ENCODE peak calls at places on chromosomes 5 and 9, in four cellular contexts. Z, L, Q and V are unnamed samples.

GRCh38 chr5:1665231-1665630 is 134.4 kb downstream of the MRPL36 start:
- DNase-seq in Q (no peak), L (no peak), Z (no peak), V (peak)

GRCh38 chr5:37043693-37044092 is 167.1 kb downstream of the NIPBL start:
- DNase-seq in L (no peak), Q (no peak), Z (no peak), V (no peak)

GRCh38 chr5:170809551-170809950 is 26.0 kb downstream of the GABRP start:
- DNase-seq in Z (no peak), Q (peak), L (peak), V (no peak)

GRCh38 chr5:609506-609905 is 2.6 kb upstream of the CEP72 start:
- DNase-seq in Q (no peak), Z (no peak), L (no peak), V (peak)

GRCh38 chr9:99352786-99353185 is 130.7 kb downstream of the SEC61B start:
- DNase-seq in Z (no peak), L (no peak), Q (no peak), V (no peak)

GRCh38 chr9:34070601-34071340 is 22.1 kb upstream of the UBAP2 start:
- DNase-seq in L (no peak), Z (no peak), Q (peak), V (no peak)

GRCh38 chr9:16335788-16336580 is 534.5 kb downstream of the BNC2 start:
- DNase-seq in Z (peak), L (peak), Q (peak), V (peak)

GRCh38 chr5:10958728-10959127 is 197.7 kb upstream of the DAP start:
- DNase-seq in L (no peak), Z (no peak), Q (no peak), V (no peak)

GRCh38 chr9:129258823-129259301 is 80.8 kb upstream of the IER5L start:
- DNase-seq in Z (no peak), L (no peak), Q (peak), V (no peak)

GRCh38 chr9:133115604-133116345 is 5.3 kb downstream of the RALGDS start:
- DNase-seq in Z (no peak), Q (no peak), L (no peak), V (peak)

GRCh38 chr9:16461231-16461840 is 409.1 kb downstream of the BNC2 start:
- DNase-seq in Z (peak), Q (no peak), L (no peak), V (no peak)

GRCh38 chr9:127644943-127645342 is 32.9 kb downstream of the STXBP1 start:
- DNase-seq in L (no peak), Z (no peak), Q (peak), V (no peak)

GRCh38 chr9:122262073-122262472 is 2.6 kb downstream of the RBM18 start:
- DNase-seq in L (no peak), Z (no peak), Q (no peak), V (no peak)

GRCh38 chr9:130330202-130330601 is 64.6 kb downstream of the HMCN2 start:
- DNase-seq in Q (peak), Z (no peak), L (no peak), V (no peak)

GRCh38 chr5:117623042-117623815 is 1048.6 kb upstream of the SEMA6A start:
- DNase-seq in Z (no peak), Q (peak), L (no peak), V (no peak)

GRCh38 chr9:135604437-135605237 is 34.7 kb downstream of the GLT6D1 start:
- DNase-seq in L (no peak), Q (no peak), Z (no peak), V (no peak)

GRCh38 chr9:93665128-93665565 is 88.8 kb downstream of the PHF2 start:
- DNase-seq in Q (no peak), Z (no peak), L (no peak), V (no peak)

GRCh38 chr5:122297587-122298298 is 14.3 kb upstream of the SNCAIP start:
- DNase-seq in Q (no peak), Z (no peak), L (no peak), V (no peak)

GRCh38 chr9:125550633-125551032 is 156.4 kb downstream of the MAPKAP1 start:
- DNase-seq in Z (no peak), L (no peak), Q (no peak), V (no peak)

GRCh38 chr9:93324191-93324834 is 127.2 kb upstream of the FAM120A start:
- DNase-seq in L (no peak), Z (no peak), Q (no peak), V (peak)

GRCh38 chr5:25669645-25670401 is 1025.0 kb upstream of the CDH10 start:
- DNase-seq in Z (no peak), L (no peak), Q (no peak), V (no peak)

GRCh38 chr9:81108391-81108790 is 581.0 kb downstream of the TLE1 start:
- DNase-seq in Q (peak), L (no peak), Z (no peak), V (no peak)

GRCh38 chr9:22986556-22986955 is 539.9 kb downstream of the DMRTA1 start:
- DNase-seq in Z (no peak), Q (no peak), L (no peak), V (no peak)

GRCh38 chr9:91492237-91492636 is 68.6 kb upstream of the NFIL3 start:
- DNase-seq in Q (no peak), L (no peak), Z (no peak), V (no peak)

GRCh38 chr5:10762776-10763500 is 1.9 kb upstream of the DAP start:
- DNase-seq in Z (no peak), L (no peak), Q (no peak), V (no peak)

GRCh38 chr9:116193636-116194035 is 40.0 kb downstream of the PAPPA start:
- DNase-seq in L (no peak), Q (peak), Z (no peak), V (no peak)

GRCh38 chr5:61329729-61330128 is 2.3 kb upstream of the ZSWIM6 start:
- DNase-seq in Q (peak), Z (peak), L (no peak), V (no peak)

GRCh38 chr5:29150840-29151239 is 2042.6 kb upstream of the CDH6 start:
- DNase-seq in Z (no peak), Q (no peak), L (no peak), V (no peak)

GRCh38 chr9:72628191-72628590 is 106.8 kb downstream of the TMC1 start:
- DNase-seq in Q (no peak), Z (no peak), L (no peak), V (no peak)

GRCh38 chr5:145811834-145812625 is 23.1 kb downstream of the PRELID2 start:
- DNase-seq in L (no peak), Z (no peak), Q (peak), V (no peak)

GRCh38 chr5:171537463-171537862 is 118.0 kb downstream of the FGF18 start:
- DNase-seq in Z (no peak), Q (no peak), L (no peak), V (no peak)

GRCh38 chr5:146130440-146131045 is 25.2 kb upstream of the PLAC8L1 start:
- DNase-seq in Q (peak), L (no peak), Z (no peak), V (no peak)

GRCh38 chr5:31854181-31854624 is 215.3 kb downstream of the PDZD2 start:
- DNase-seq in Q (peak), L (no peak), Z (no peak), V (peak)

DNA sequence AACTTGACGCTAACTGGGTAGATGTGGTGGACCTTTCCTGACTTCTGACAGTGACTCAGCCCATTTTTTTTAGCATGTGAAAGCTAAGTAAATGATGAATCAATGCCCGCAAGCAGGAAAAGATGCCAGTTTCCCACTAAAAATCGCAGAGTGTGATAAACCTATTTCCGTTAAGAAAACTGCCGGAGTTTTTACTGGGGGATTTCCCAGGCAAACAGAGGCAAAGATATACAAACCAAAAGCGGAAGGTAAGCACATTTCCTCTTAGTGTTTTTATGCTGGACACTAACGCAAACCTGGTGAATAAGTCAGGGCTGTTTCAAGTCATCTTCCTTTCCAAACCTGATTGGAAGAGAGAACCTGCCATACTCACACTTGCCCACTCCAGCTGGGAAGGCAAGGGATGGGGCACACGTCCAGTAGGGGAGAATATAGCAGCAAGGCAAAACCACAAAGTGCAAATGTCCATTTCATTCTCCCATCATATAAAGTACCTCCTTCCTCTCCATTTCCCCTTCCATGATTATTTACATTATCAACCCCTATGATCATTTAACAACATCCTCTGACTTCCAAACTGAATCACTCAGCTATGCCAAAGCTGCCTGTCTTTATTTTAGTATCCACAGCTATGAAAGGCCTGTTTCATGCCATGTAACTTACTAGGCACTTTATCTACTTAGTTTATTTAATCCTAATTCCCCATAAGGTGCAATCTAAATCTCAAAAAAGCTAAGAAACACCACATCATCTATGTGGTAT is 349.8 kb upstream of the RFX3 start:
- DNase-seq in L (no peak), Q (peak), Z (peak), V (no peak)
- TF ChIP-seq CTCF in L (no peak), Q (no peak), Z (no peak), V (no peak)

DNA sequence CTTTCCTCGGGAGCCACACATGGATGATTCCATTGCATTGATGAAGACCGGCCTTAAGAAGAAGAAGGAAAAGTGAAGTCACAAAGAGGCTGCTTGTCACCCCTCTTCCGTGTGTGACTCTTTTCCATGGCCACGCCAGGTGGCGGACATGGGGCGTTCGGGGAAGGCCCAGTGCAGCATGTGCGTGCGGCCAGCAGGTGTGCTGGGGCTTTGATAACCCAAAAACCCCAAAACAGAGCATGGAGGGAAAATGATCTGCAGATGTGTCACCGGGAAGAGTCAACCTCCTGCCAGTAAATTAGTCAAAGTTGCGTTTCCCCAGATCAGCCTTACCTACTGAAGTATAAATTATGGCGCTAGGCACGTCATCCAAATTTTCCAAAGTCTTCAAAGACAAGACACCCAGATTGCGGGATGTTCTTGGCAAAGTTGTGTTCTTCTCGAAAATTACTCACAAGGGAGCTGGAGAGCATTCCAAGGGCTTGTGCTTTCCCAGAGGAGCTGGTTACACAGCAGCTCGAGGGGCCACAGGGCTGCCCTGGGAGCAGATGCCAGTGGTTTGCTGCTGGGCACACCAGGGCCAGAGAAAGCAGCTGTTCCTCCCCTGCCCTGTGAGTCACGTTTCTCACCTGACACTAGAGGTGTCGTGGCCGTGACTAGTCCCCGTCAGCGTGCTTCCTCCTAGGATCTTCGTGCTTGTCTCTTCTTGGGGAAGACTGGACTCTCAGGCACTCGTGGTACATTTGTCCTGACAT is 53.9 kb downstream of the IRX2 start:
- DNase-seq in L (no peak), Z (no peak), Q (no peak), V (no peak)
- TF ChIP-seq CTCF in L (no peak), Z (no peak), Q (no peak), V (no peak)

GRCh38 chr9:12813533-12813932 is 38.7 kb downstream of the LURAP1L start:
- DNase-seq in L (no peak), Q (no peak), Z (no peak), V (no peak)

GRCh38 chr9:12814877-12815237 is 40.0 kb downstream of the LURAP1L start:
- DNase-seq in Q (no peak), Z (no peak), L (no peak), V (no peak)

GRCh38 chr9:12815895-12816294 is 41.1 kb downstream of the LURAP1L start:
- DNase-seq in Z (no peak), L (no peak), Q (peak), V (no peak)

GRCh38 chr9:12812710-12813109 is 37.9 kb downstream of the LURAP1L start:
- DNase-seq in Z (no peak), Q (peak), L (no peak), V (no peak)

DNA sequence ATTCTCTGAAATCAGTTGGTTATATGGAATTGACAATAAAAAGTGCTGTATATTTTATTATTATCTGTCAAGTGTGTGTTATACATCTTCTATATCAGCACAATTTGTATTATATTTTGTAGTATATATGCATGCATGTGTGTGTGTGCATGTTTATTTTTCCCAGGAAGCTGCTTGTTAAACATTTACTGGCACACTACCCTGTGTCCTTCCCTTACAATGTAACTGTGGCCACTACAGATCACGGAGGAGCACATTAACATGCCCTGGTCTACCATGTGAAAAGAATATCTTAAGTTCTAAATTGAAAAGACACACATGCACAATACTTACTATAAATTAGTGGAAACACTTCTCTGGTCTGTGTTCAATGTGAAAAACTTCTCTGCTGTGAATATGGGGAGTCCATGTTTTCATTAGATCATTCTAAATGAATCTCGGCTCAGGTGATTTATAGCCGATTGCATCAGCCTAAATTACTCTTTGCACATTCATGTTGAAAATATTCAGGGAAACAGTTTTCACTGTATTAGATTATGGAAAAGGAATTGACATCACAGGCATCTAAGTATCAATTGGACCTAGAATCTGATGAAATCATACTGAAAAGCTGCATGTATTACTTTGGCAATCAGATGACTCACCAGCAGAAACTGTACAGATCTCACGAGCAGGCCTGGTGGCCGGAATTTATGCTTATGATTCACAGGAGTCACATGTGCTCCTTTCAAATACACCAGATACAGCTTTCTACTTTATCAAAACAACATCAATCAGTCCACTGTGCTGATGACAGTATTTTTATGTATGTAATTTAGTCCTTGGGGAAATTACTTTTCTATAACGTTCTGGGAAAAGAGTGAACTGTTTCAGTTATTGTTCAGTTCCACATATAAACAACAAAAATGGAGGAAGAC is 39.4 kb downstream of the LURAP1L start:
- DNase-seq in Q (peak), Z (peak), L (peak), V (no peak)
- TF ChIP-seq CTCF in Q (peak), Z (peak), L (peak), V (no peak)

DNA sequence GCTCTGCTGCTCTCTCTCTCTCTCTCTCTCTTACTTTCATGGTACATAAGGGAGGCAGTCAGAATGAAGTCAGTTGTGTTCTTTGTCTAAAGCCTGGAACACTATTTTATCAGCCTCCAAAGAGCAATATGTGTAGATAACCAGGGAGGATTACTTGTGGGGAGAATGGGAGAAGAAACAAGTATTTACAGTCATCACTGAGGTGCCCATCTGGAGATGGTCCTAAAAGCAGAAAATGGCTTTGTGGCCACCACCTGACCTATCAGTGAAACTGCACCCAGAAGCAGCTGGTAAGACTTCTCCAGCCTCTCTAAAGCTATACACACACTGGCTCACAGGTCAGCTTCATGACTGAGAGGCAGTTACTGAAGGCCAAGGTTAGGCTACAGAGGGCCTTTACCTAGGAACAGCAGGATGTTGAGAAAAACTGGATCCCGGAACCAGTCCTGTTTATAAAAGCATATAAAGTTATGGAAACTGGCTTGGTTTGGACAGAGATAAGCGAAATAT is 75.1 kb downstream of the MRPS27 start:
- DNase-seq in L (no peak), Q (peak), Z (no peak), V (no peak)
- TF ChIP-seq CTCF in L (no peak), Q (peak), Z (peak), V (no peak)

DNA sequence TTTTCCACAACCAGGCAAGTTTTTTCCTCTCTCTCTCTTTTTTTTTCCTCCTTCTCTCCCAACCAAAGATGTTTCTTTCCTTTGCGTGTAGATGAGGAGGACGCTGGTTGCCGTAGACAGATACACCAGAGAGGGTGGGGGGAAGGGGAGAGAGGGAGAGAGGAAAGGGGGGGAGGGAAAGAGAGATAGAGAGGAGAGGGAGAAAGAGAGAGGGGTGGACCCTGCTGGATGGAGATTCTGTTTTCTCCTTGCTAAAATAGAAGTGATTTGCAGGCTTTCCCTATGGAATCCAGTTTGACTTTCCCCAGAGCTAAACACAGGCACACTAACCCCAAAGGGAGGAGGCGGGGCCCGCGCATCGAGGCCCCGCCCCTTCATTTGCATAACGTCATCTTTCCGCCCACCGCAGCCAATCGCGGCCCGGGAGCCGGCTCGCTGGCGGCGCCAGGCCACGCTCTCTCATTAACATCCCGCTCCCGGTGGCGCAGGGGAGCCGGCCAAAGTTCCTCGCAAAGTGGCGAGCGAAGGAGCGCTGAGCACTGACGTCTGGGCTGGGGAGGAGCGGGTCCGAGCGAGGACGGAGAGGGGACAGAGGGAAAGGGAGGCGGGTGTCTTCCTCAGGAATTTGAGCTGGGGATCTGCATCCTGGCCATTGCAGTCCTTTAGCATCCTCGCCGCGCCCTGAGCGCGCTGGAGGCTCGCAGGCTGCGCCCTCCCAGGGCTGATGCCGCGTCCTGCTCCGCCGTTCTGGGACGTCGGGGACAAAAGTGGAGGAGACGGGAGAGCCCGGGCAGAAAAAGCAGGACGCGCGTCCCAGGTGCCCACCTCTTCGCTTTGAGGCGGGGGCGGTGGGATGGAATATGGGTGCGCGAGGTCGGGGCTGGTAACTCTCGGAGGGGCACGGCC is 559 bp upstream of the EBF1 start:
- DNase-seq in Z (peak), Q (peak), L (peak), V (peak)
- TF ChIP-seq CTCF in Z (no peak), Q (no peak), L (no peak), V (no peak)